ENCODE peak calls at places on chromosomes 11 and 22, in eight cellular contexts. T is activated CD4-positive, alpha-beta T cell treated with anti-CD3 and anti-CD28 coated beads for 24 hours; H is effector CD8-positive, alpha-beta T cell; L is activated T-cell treated with anti-CD3 and anti-CD28 coated beads for 48 hours; I is amniotic epithelial cell; V is effector CD4-positive, alpha-beta T cell; S is left lung; G is hypothalamus. O is an unnamed sample.

GRCh38 chr22:49734390-49734789 is 93.3 kb downstream of the BRD1 start:
- DNase-seq in T (no peak), H (no peak), L (no peak), I (no peak), V (no peak), S (peak; percentile 6), G (no peak), O (no peak)

GRCh38 chr11:123392813-123393212 is 37.3 kb upstream of the GRAMD1B start:
- DNase-seq in T (no peak), H (no peak), L (no peak), I (no peak), V (no peak), S (no peak), G (no peak), O (no peak)

GRCh38 chr11:58923300-58923788 is 15.9 kb upstream of the GLYATL1 start:
- DNase-seq in T (no peak), H (no peak), L (no peak), I (peak; percentile 64), V (no peak), S (no peak), G (no peak), O (no peak)

GRCh38 chr11:117941163-117941707 is 12.0 kb upstream of the TMPRSS13 start:
- DNase-seq in T (no peak), H (no peak), L (no peak), I (no peak), V (no peak), S (peak; percentile 31), G (no peak), O (no peak)

GRCh38 chr11:3627291-3627690 is 14.5 kb downstream of the ART5 start:
- DNase-seq in T (no peak), H (no peak), L (no peak), I (peak; percentile 88), V (no peak), S (no peak), G (no peak), O (no peak)

GRCh38 chr22:49871482-49871881 is 17.8 kb downstream of the ZBED4 start:
- DNase-seq in T (no peak), H (no peak), L (no peak), I (no peak), V (no peak), S (no peak), G (no peak), O (no peak)

GRCh38 chr11:95739526-95739925 is 50.1 kb downstream of the FAM76B start:
- DNase-seq in T (no peak), H (no peak), L (no peak), I (no peak), V (no peak), S (no peak), G (no peak), O (no peak)

GRCh38 chr11:131418214-131418613 is 47.8 kb downstream of the NTM start:
- DNase-seq in T (no peak), H (no peak), L (no peak), I (no peak), V (no peak), S (no peak), G (no peak), O (no peak)

GRCh38 chr22:49016909-49017768 is 810.5 kb downstream of the BRD1 start:
- DNase-seq in T (no peak), H (no peak), L (no peak), I (no peak), V (no peak), S (no peak), G (no peak), O (no peak)

GRCh38 chr11:64870893-64871849 is 7.2 kb downstream of the EHD1 start:
- DNase-seq in T (no peak), H (no peak), L (no peak), I (no peak), V (no peak), S (no peak), G (no peak), O (no peak)

GRCh38 chr11:64794526-64794925 is 8.5 kb downstream of the MAP4K2 start:
- DNase-seq in T (no peak), H (no peak), L (no peak), I (no peak), V (no peak), S (no peak), G (no peak), O (peak; percentile 70)

GRCh38 chr11:91243630-91244029 is 981.0 kb upstream of the FAT3 start:
- DNase-seq in T (no peak), H (no peak), L (no peak), I (peak; percentile 96), V (no peak), S (no peak), G (no peak), O (no peak)

GRCh38 chr22:38860291-38861169 is 11.5 kb downstream of the CBX6 start:
- DNase-seq in T (no peak), H (no peak), L (no peak), I (no peak), V (no peak), S (no peak), G (no peak), O (peak; percentile 74)

GRCh38 chr11:119486016-119486415 is 63.0 kb upstream of the THY1 start:
- DNase-seq in T (no peak), H (no peak), L (no peak), I (no peak), V (no peak), S (no peak), G (no peak), O (no peak)

GRCh38 chr11:129215506-129216245 is 23.6 kb upstream of the ARHGAP32 start:
- DNase-seq in T (no peak), H (no peak), L (no peak), I (no peak), V (no peak), S (no peak), G (no peak), O (no peak)

GRCh38 chr11:65423516-65424199 is 1.1 kb downstream of the NEAT1 start:
- DNase-seq in T (no peak), H (no peak), L (no peak), I (peak; percentile 43), V (no peak), S (peak; percentile 40), G (no peak), O (no peak)

GRCh38 chr11:6271598-6271997 is 12.0 kb downstream of the CCKBR start:
- DNase-seq in T (no peak), H (no peak), L (no peak), I (no peak), V (no peak), S (no peak), G (no peak), O (no peak)

GRCh38 chr11:119726150-119726553 is 2.8 kb downstream of the NECTIN1 start:
- DNase-seq in T (no peak), H (no peak), L (no peak), I (no peak), V (no peak), S (no peak), G (no peak), O (no peak)

GRCh38 chr11:104095791-104096190 is 59.4 kb downstream of the DDI1 start:
- DNase-seq in T (no peak), H (no peak), L (no peak), I (peak; percentile 60), V (no peak), S (no peak), G (no peak), O (no peak)

GRCh38 chr22:45863981-45864751 is 112.8 kb downstream of the WNT7B start:
- DNase-seq in T (peak; percentile 68), H (peak; percentile 60), L (peak; percentile 73), I (peak; percentile 43), V (peak; percentile 55), S (peak; percentile 70), G (peak; percentile 35), O (peak; percentile 69)

GRCh38 chr22:49372530-49373288 is 455.0 kb downstream of the BRD1 start:
- DNase-seq in T (no peak), H (no peak), L (no peak), I (no peak), V (no peak), S (no peak), G (no peak), O (no peak)

GRCh38 chr11:120335596-120335927 is 651 bp upstream of the ARHGEF12 start:
- DNase-seq in T (no peak), H (no peak), L (no peak), I (no peak), V (no peak), S (no peak), G (no peak), O (no peak)

GRCh38 chr11:68106165-68106940 is 14.8 kb downstream of the CHKA start:
- DNase-seq in T (no peak), H (no peak), L (no peak), I (peak; percentile 44), V (no peak), S (peak; percentile 51), G (no peak), O (no peak)

GRCh38 chr11:114316980-114317675 is 20.9 kb downstream of the NNMT start:
- DNase-seq in T (no peak), H (no peak), L (no peak), I (peak; percentile 80), V (no peak), S (no peak), G (no peak), O (no peak)

GRCh38 chr11:27406498-27407354 is 43.7 kb upstream of the CCDC34 start:
- DNase-seq in T (no peak), H (no peak), L (no peak), I (peak; percentile 34), V (no peak), S (no peak), G (no peak), O (no peak)

GRCh38 chr11:47587733-47588326 is 1.4 kb downstream of the FAM180B start:
- DNase-seq in T (no peak), H (no peak), L (no peak), I (no peak), V (no peak), S (peak; percentile 83), G (peak; percentile 51), O (peak; percentile 92)

GRCh38 chr11:29538339-29539036 is 478.3 kb downstream of the KCNA4 start:
- DNase-seq in T (no peak), H (no peak), L (no peak), I (no peak), V (no peak), S (no peak), G (no peak), O (no peak)

GRCh38 chr11:101759771-101760450 is 154.9 kb upstream of the CEP126 start:
- DNase-seq in T (no peak), H (no peak), L (no peak), I (no peak), V (no peak), S (no peak), G (no peak), O (no peak)